ENCODE peak calls at places on chromosomes 3 and 15, in six cellular contexts. One of them, this sample, is unnamed.

GRCh38 chr15:70576683-70577082 is 186.7 kb downstream of the UACA start:
- DNase-seq in effector CD4-positive, alpha-beta T cell: no peak
- DNase-seq in globus pallidus: no peak
- DNase-seq in BJ: no peak
- DNase-seq in NCI-H2171: no peak
- DNase-seq in AG04450: no peak
- DNase-seq in this sample: no peak

GRCh38 chr3:4514321-4514720 is 21.2 kb downstream of the ITPR1 start:
- DNase-seq in NCI-H2171: no peak
- DNase-seq in globus pallidus: no peak
- DNase-seq in effector CD4-positive, alpha-beta T cell: no peak
- DNase-seq in AG04450: no peak
- DNase-seq in BJ: no peak
- DNase-seq in this sample: no peak

GRCh38 chr3:61425356-61425755 is 136.0 kb upstream of the PTPRG start:
- DNase-seq in AG04450: no peak
- DNase-seq in NCI-H2171: no peak
- DNase-seq in effector CD4-positive, alpha-beta T cell: no peak
- DNase-seq in BJ: no peak
- DNase-seq in globus pallidus: no peak
- DNase-seq in this sample: no peak

GRCh38 chr3:12345141-12345561 is 56.3 kb downstream of the PPARG start:
- DNase-seq in globus pallidus: no peak
- DNase-seq in effector CD4-positive, alpha-beta T cell: no peak
- DNase-seq in NCI-H2171: no peak
- DNase-seq in AG04450: no peak
- DNase-seq in BJ: peak
- DNase-seq in this sample: no peak

GRCh38 chr3:141093971-141094401 is 42.8 kb downstream of the SPSB4 start:
- DNase-seq in globus pallidus: no peak
- DNase-seq in NCI-H2171: peak
- DNase-seq in BJ: no peak
- DNase-seq in AG04450: no peak
- DNase-seq in effector CD4-positive, alpha-beta T cell: no peak
- DNase-seq in this sample: peak

GRCh38 chr15:72787521-72787920 is 4.0 kb upstream of the ADPGK start:
- DNase-seq in globus pallidus: no peak
- DNase-seq in BJ: no peak
- DNase-seq in effector CD4-positive, alpha-beta T cell: no peak
- DNase-seq in NCI-H2171: no peak
- DNase-seq in AG04450: no peak
- DNase-seq in this sample: no peak

GRCh38 chr15:69466733-69467132 is 14.1 kb downstream of the RPLP1 start:
- DNase-seq in AG04450: no peak
- DNase-seq in effector CD4-positive, alpha-beta T cell: no peak
- DNase-seq in NCI-H2171: no peak
- DNase-seq in BJ: no peak
- DNase-seq in globus pallidus: no peak
- DNase-seq in this sample: no peak

GRCh38 chr3:117611242-117611641 is 901.7 kb downstream of the TUSC7 start:
- DNase-seq in globus pallidus: no peak
- DNase-seq in AG04450: no peak
- DNase-seq in effector CD4-positive, alpha-beta T cell: no peak
- DNase-seq in NCI-H2171: no peak
- DNase-seq in BJ: no peak
- DNase-seq in this sample: no peak

GRCh38 chr3:113275876-113276580 is 64.7 kb downstream of the BOC start:
- DNase-seq in AG04450: no peak
- DNase-seq in globus pallidus: peak
- DNase-seq in BJ: no peak
- DNase-seq in NCI-H2171: no peak
- DNase-seq in effector CD4-positive, alpha-beta T cell: no peak
- DNase-seq in this sample: no peak

GRCh38 chr15:31398677-31399260 is 72.1 kb downstream of the KLF13 start:
- DNase-seq in BJ: no peak
- DNase-seq in effector CD4-positive, alpha-beta T cell: no peak
- DNase-seq in AG04450: no peak
- DNase-seq in NCI-H2171: no peak
- DNase-seq in globus pallidus: no peak
- DNase-seq in this sample: no peak

GRCh38 chr3:42019144-42019952 is 57.4 kb upstream of the ULK4 start:
- DNase-seq in AG04450: no peak
- DNase-seq in BJ: no peak
- DNase-seq in NCI-H2171: no peak
- DNase-seq in effector CD4-positive, alpha-beta T cell: no peak
- DNase-seq in globus pallidus: no peak
- DNase-seq in this sample: peak

This sample was measured in dermis microvascular lymphatic vessel endothelial cell.